ENCODE peak calls at places on chromosome 10, in ten cellular contexts. X is IMR-90, G is keratinocyte, B is body of pancreas, V is fibroblast of lung, J is lower lobe of right lung, I is tibial artery, O is right lobe of liver, L is uterus, S is sigmoid colon. M is an unnamed sample. For H3K27me3 and H3K4me1, the result is how much of the 10 kb centered on the place peaks cover.

GRCh38 chr10:13099144-13099665 is 758 bp upstream of the OPTN start:
- DNase-seq in X (peak), G (no peak), B (peak), V (no peak), J (no peak), I (no peak), O (peak), L (peak), S (peak), M (peak)

GRCh38 chr10:71740069-71740468 is 20.5 kb upstream of the C10orf105 start:
- DNase-seq in X (peak), G (no peak), B (no peak), V (peak), J (no peak), I (no peak), O (no peak), L (no peak), S (no peak), M (no peak)

GRCh38 chr10:131870831-131871672 is 29.8 kb upstream of the PPP2R2D start:
- DNase-seq in X (peak), G (no peak), B (no peak), V (no peak), J (no peak), I (no peak), O (no peak), L (no peak), S (peak), M (no peak)

GRCh38 chr10:22103701-22104100 is 100.2 kb upstream of the DNAJC1 start:
- DNase-seq in X (no peak), G (no peak), B (no peak), V (no peak), J (no peak), I (no peak), O (no peak), L (no peak), S (no peak), M (no peak)

GRCh38 chr10:13908475-13908874 is 321.7 kb downstream of the PRPF18 start:
- DNase-seq in X (no peak), G (no peak), B (no peak), V (no peak), J (no peak), I (no peak), O (no peak), L (no peak), S (no peak), M (no peak)

GRCh38 chr10:36515313-36515712 is 610.1 kb upstream of the ANKRD30A start:
- DNase-seq in X (peak), G (no peak), B (no peak), V (peak), J (no peak), I (no peak), O (no peak), L (no peak), S (no peak), M (no peak)

GRCh38 chr10:96670786-96671185 is 49.5 kb downstream of the PIK3AP1 start:
- DNase-seq in X (peak), G (no peak), B (no peak), V (peak), J (no peak), I (no peak), O (no peak), L (no peak), S (no peak), M (no peak)

GRCh38 chr10:33273295-33274002 is 61.0 kb downstream of the NRP1 start:
- DNase-seq in X (peak), G (no peak), B (peak), V (peak), J (peak), I (peak), O (peak), L (peak), S (peak), M (peak)

GRCh38 chr10:119341236-119342016 is 134.1 kb downstream of the GRK5 start:
- DNase-seq in X (peak), G (no peak), B (no peak), V (peak), J (no peak), I (no peak), O (peak), L (peak), S (no peak), M (peak)

GRCh38 chr10:124403548-124403947 is 15.2 kb downstream of the OAT start:
- DNase-seq in X (peak), G (no peak), B (no peak), V (peak), J (no peak), I (no peak), O (no peak), L (no peak), S (no peak), M (no peak)
- TF ChIP-seq CTCF in X (peak), G (peak), B (peak), V (peak), J (peak), I (peak), O (peak), L (peak), S (peak), M (peak)

GRCh38 chr10:48819806-48820205 is 119.8 kb downstream of the LRRC18 start:
- DNase-seq in X (no peak), G (no peak), B (no peak), V (no peak), J (no peak), I (no peak), O (no peak), L (no peak), S (no peak), M (no peak)

GRCh38 chr10:48820699-48821098 is 118.9 kb downstream of the LRRC18 start:
- DNase-seq in X (no peak), G (no peak), B (no peak), V (no peak), J (no peak), I (no peak), O (no peak), L (no peak), S (no peak), M (no peak)

GRCh38 chr10:48821692-48822091 is 117.9 kb downstream of the LRRC18 start:
- DNase-seq in X (no peak), G (no peak), B (no peak), V (peak), J (no peak), I (no peak), O (no peak), L (no peak), S (no peak), M (no peak)

GRCh38 chr10:48820231-48820630 is 119.4 kb downstream of the LRRC18 start:
- DNase-seq in X (no peak), G (no peak), B (no peak), V (no peak), J (no peak), I (no peak), O (no peak), L (no peak), S (no peak), M (no peak)

GRCh38 chr10:48821111-48821510 is 118.5 kb downstream of the LRRC18 start:
- DNase-seq in X (no peak), G (no peak), B (no peak), V (no peak), J (no peak), I (no peak), O (no peak), L (no peak), S (no peak), M (no peak)
- H3K27me3 ChIP-seq in X (under half), G (under half), B (under half), V (under half), J (under half), I (under half), O (under half), L (under half), S (under half), M (under half)

DNA sequence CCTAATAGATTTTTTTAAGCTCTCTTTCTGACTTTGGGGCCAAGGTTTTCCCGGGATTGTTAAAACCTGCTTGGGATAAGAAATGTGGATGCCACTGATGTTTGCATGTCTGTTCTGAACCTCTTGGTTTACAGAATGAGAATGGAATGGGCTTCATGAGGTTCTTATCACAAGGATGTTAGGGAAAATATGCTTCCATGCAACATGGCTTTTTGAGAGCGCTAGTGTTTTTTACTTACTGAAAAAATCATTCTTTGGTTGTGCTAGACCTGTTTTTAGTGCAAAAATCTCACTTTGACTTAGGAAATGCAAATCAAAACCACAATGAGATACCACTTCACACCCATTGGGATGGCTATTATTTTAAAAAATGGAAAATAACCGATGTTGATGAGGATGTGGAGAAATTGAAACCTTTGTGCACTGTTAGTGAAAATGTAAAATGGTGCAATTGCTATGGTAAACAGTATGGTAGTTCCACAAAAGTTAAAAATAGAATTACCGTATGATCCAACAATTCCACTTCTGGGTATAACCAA is 38.8 kb downstream of the TSPAN14 start:
- DNase-seq in X (peak), G (no peak), B (no peak), V (peak), J (no peak), I (peak), O (no peak), L (no peak), S (no peak), M (no peak)
- H3K4me1 ChIP-seq in X (under half), G (half or more), B (half or more), V (under half), J (half or more), I (under half), O (under half), L (under half), S (under half), M (under half)

GRCh38 chr10:93788413-93789208 is 30.9 kb downstream of the LGI1 start:
- DNase-seq in X (no peak), G (no peak), B (no peak), V (no peak), J (no peak), I (no peak), O (no peak), L (no peak), S (no peak), M (no peak)

DNA sequence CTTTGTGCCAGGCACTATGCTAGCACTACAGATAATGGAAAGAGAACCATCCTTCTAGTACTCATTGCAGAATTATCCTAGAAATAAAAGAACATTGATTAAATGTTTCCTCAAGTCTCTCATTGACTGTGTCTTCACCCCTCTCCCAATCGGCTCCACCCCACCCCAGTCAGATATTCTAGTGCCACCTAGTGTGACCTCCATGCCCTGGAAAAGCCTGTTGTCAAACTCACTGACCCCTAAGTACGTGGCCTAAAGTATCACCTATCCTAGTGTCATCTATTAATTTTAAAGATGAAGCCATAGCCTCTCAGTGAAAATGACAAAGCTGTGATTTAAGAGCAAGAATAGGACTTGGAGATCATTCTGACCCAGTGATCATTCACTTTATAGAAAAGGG is 26.3 kb downstream of the LGI1 start:
- DNase-seq in X (no peak), G (no peak), B (no peak), V (no peak), J (no peak), I (no peak), O (no peak), L (no peak), S (no peak), M (no peak)
- TF ChIP-seq CTCF in X (no peak), G (no peak), B (no peak), V (no peak), J (no peak), I (no peak), O (no peak), L (no peak), S (no peak), M (no peak)

DNA sequence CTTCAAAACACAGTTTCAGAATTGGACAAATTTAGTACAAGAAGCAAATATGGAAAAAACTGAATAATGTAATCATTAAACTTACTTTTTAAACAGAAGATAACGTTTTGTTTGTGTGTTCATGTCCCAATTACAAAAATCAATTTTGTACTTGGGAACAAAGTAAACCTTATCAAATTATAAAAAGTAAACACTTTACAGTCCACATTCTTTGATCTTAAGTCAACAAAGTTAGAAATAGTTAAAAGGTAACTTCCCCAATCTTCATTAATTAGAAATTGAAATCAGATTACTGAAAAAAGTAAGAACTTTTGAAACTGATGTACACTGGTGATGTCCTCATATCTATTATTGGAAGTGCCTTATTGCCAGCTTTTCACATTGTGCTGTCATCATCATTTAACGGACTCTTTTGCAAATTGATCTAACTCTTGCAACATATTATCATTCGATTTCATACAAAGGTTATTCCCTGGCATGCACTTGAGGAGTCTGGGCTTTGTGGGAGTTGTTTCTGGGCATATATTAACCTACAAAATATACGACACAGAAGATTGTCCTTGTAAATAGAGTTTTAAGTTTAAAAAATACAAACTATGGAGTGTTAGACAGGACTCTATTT is 15.1 kb upstream of the CYP2E1 start:
- DNase-seq in X (no peak), G (no peak), B (no peak), V (no peak), J (no peak), I (no peak), O (no peak), L (no peak), S (no peak), M (no peak)
- H3K27me3 ChIP-seq in X (under half), G (under half), B (under half), V (under half), J (under half), I (under half), O (under half), L (under half), S (under half), M (under half)